ENCODE peak calls at places on chromosome 3, in four cellular contexts. One of them, this sample, is unnamed.

GRCh38 chr3:157117875-157118654 is 41.9 kb downstream of the CCNL1 start:
- DNase-seq in PC-9: no peak
- DNase-seq in MM.1S: no peak
- DNase-seq in SK-N-SH: no peak
- DNase-seq in this sample: no peak

GRCh38 chr3:32305477-32305876 is 67.0 kb downstream of the CMTM8 start:
- DNase-seq in SK-N-SH: no peak
- DNase-seq in MM.1S: no peak
- DNase-seq in PC-9: no peak
- DNase-seq in this sample: no peak

GRCh38 chr3:18394384-18394995 is 30.6 kb downstream of the SATB1 start:
- DNase-seq in SK-N-SH: no peak
- DNase-seq in PC-9: no peak
- DNase-seq in MM.1S: no peak
- DNase-seq in this sample: no peak

GRCh38 chr3:106691476-106691875 is 685.8 kb upstream of the CCDC54 start:
- DNase-seq in MM.1S: no peak
- DNase-seq in SK-N-SH: no peak
- DNase-seq in PC-9: no peak
- DNase-seq in this sample: no peak

GRCh38 chr3:140423146-140423545 is 254.7 kb upstream of the TRIM42 start:
- DNase-seq in SK-N-SH: no peak
- DNase-seq in MM.1S: no peak
- DNase-seq in PC-9: no peak
- DNase-seq in this sample: no peak

GRCh38 chr3:44988073-44988472 is 12.0 kb downstream of the EXOSC7 start:
- DNase-seq in PC-9: no peak
- DNase-seq in MM.1S: no peak
- DNase-seq in SK-N-SH: peak; percentile 34
- DNase-seq in this sample: no peak

GRCh38 chr3:120172070-120172469 is 77.8 kb upstream of the GSK3B start:
- DNase-seq in PC-9: no peak
- DNase-seq in SK-N-SH: no peak
- DNase-seq in MM.1S: no peak
- DNase-seq in this sample: no peak

GRCh38 chr3:141746962-141747361 is 8.9 kb downstream of the RNF7 start:
- DNase-seq in PC-9: no peak
- DNase-seq in SK-N-SH: no peak
- DNase-seq in MM.1S: no peak
- DNase-seq in this sample: no peak

GRCh38 chr3:151841801-151842200 is 27.9 kb downstream of the AADAC start:
- DNase-seq in PC-9: no peak
- DNase-seq in SK-N-SH: no peak
- DNase-seq in MM.1S: no peak
- DNase-seq in this sample: no peak

GRCh38 chr3:127750226-127751031 is 71.9 kb downstream of the MGLL start:
- DNase-seq in SK-N-SH: peak; percentile 52
- DNase-seq in MM.1S: peak; percentile 69
- DNase-seq in PC-9: no peak
- DNase-seq in this sample: peak; percentile 60

GRCh38 chr3:127940116-127940515 is 25.1 kb downstream of the KBTBD12 start:
- DNase-seq in SK-N-SH: no peak
- DNase-seq in MM.1S: no peak
- DNase-seq in PC-9: no peak
- DNase-seq in this sample: no peak

GRCh38 chr3:172591876-172592771 is 68.9 kb upstream of the TNFSF10 start:
- DNase-seq in MM.1S: peak; percentile 65
- DNase-seq in SK-N-SH: no peak
- DNase-seq in PC-9: no peak
- DNase-seq in this sample: no peak

GRCh38 chr3:136671921-136672320 is 80.3 kb downstream of the STAG1 start:
- DNase-seq in SK-N-SH: no peak
- DNase-seq in MM.1S: no peak
- DNase-seq in PC-9: no peak
- DNase-seq in this sample: no peak

GRCh38 chr3:52507359-52507758 is 12.2 kb downstream of the STAB1 start:
- DNase-seq in SK-N-SH: no peak
- DNase-seq in MM.1S: no peak
- DNase-seq in PC-9: peak; percentile 55
- DNase-seq in this sample: no peak

GRCh38 chr3:117524890-117525289 is 815.3 kb downstream of the TUSC7 start:
- DNase-seq in SK-N-SH: no peak
- DNase-seq in PC-9: no peak
- DNase-seq in MM.1S: no peak
- DNase-seq in this sample: no peak

GRCh38 chr3:167066977-167067843 is 312.9 kb downstream of the ZBBX start:
- DNase-seq in SK-N-SH: no peak
- DNase-seq in MM.1S: peak; percentile 93
- DNase-seq in PC-9: no peak
- DNase-seq in this sample: no peak

GRCh38 chr3:95394286-95394685 is 1331.4 kb downstream of the NSUN3 start:
- DNase-seq in PC-9: no peak
- DNase-seq in MM.1S: no peak
- DNase-seq in SK-N-SH: no peak
- DNase-seq in this sample: no peak

GRCh38 chr3:56851966-56852884 is 50.5 kb upstream of the ARHGEF3 start:
- DNase-seq in MM.1S: no peak
- DNase-seq in SK-N-SH: no peak
- DNase-seq in PC-9: peak; percentile 34
- DNase-seq in this sample: no peak

GRCh38 chr3:13301295-13301987 is 118.7 kb downstream of the NUP210 start:
- DNase-seq in PC-9: peak; percentile 34
- DNase-seq in MM.1S: no peak
- DNase-seq in SK-N-SH: no peak
- DNase-seq in this sample: no peak

GRCh38 chr3:139906441-139906840 is 28.5 kb upstream of the CLSTN2 start:
- DNase-seq in SK-N-SH: no peak
- DNase-seq in PC-9: no peak
- DNase-seq in MM.1S: no peak
- DNase-seq in this sample: no peak

GRCh38 chr3:102674284-102674683 is 239.5 kb downstream of the ZPLD1 start:
- DNase-seq in MM.1S: no peak
- DNase-seq in PC-9: no peak
- DNase-seq in SK-N-SH: no peak
- DNase-seq in this sample: no peak

GRCh38 chr3:11010406-11011165 is 18.0 kb downstream of the SLC6A1 start:
- DNase-seq in PC-9: no peak
- DNase-seq in MM.1S: no peak
- DNase-seq in SK-N-SH: no peak
- DNase-seq in this sample: no peak

GRCh38 chr3:69204315-69204957 is 82.0 kb upstream of the LMOD3 start:
- DNase-seq in MM.1S: no peak
- DNase-seq in PC-9: no peak
- DNase-seq in SK-N-SH: no peak
- DNase-seq in this sample: no peak

GRCh38 chr3:111326144-111326995 is 215.6 kb upstream of the CD96 start:
- DNase-seq in SK-N-SH: no peak
- DNase-seq in MM.1S: peak; percentile 43
- DNase-seq in PC-9: no peak
- DNase-seq in this sample: no peak

GRCh38 chr3:127851899-127852298 is 29.6 kb upstream of the MGLL start:
- DNase-seq in SK-N-SH: no peak
- DNase-seq in MM.1S: no peak
- DNase-seq in PC-9: no peak
- DNase-seq in this sample: no peak

GRCh38 chr3:42394579-42395288 is 15.7 kb downstream of the LYZL4 start:
- DNase-seq in PC-9: no peak
- DNase-seq in SK-N-SH: no peak
- DNase-seq in MM.1S: no peak
- DNase-seq in this sample: no peak

GRCh38 chr3:107959767-107960166 is 131.1 kb downstream of the CD47 start:
- DNase-seq in PC-9: no peak
- DNase-seq in MM.1S: no peak
- DNase-seq in SK-N-SH: no peak
- DNase-seq in this sample: no peak

GRCh38 chr3:72539856-72540255 is 308.4 kb downstream of the SHQ1 start:
- DNase-seq in MM.1S: no peak
- DNase-seq in PC-9: no peak
- DNase-seq in SK-N-SH: no peak
- DNase-seq in this sample: no peak

GRCh38 chr3:165195226-165195625 is 958 bp downstream of the SLITRK3 start:
- DNase-seq in MM.1S: no peak
- DNase-seq in SK-N-SH: peak; percentile 8
- DNase-seq in PC-9: no peak
- DNase-seq in this sample: no peak

GRCh38 chr3:113205481-113205880 is 5.9 kb upstream of the BOC start:
- DNase-seq in PC-9: no peak
- DNase-seq in MM.1S: no peak
- DNase-seq in SK-N-SH: no peak
- DNase-seq in this sample: no peak

GRCh38 chr3:102163039-102163817 is 271.6 kb upstream of the ZPLD1 start:
- DNase-seq in PC-9: peak; percentile 84
- DNase-seq in MM.1S: no peak
- DNase-seq in SK-N-SH: peak; percentile 42
- DNase-seq in this sample: no peak

GRCh38 chr3:23832523-23832922 is 26.8 kb downstream of the UBE2E1 start:
- DNase-seq in PC-9: no peak
- DNase-seq in SK-N-SH: no peak
- DNase-seq in MM.1S: no peak
- DNase-seq in this sample: no peak

GRCh38 chr3:82087958-82088357 is 326.5 kb upstream of the GBE1 start:
- DNase-seq in SK-N-SH: no peak
- DNase-seq in PC-9: peak; percentile 12
- DNase-seq in MM.1S: no peak
- DNase-seq in this sample: no peak

GRCh38 chr3:22671848-22672247 is 531.3 kb upstream of the UBE2E2 start:
- DNase-seq in SK-N-SH: no peak
- DNase-seq in MM.1S: no peak
- DNase-seq in PC-9: no peak
- DNase-seq in this sample: no peak

GRCh38 chr3:140505256-140505655 is 172.6 kb upstream of the TRIM42 start:
- DNase-seq in SK-N-SH: peak; percentile 41
- DNase-seq in MM.1S: no peak
- DNase-seq in PC-9: no peak
- DNase-seq in this sample: no peak

GRCh38 chr3:152405915-152406802 is 137.4 kb downstream of the MBNL1 start:
- DNase-seq in PC-9: no peak
- DNase-seq in MM.1S: no peak
- DNase-seq in SK-N-SH: no peak
- DNase-seq in this sample: no peak

GRCh38 chr3:195188530-195188917 is 82.4 kb downstream of the XXYLT1 start:
- DNase-seq in MM.1S: no peak
- DNase-seq in PC-9: no peak
- DNase-seq in SK-N-SH: no peak
- DNase-seq in this sample: no peak
- TF ChIP-seq CTCF in MM.1S: no peak
- TF ChIP-seq CTCF in PC-9: no peak
- TF ChIP-seq CTCF in SK-N-SH: peak; percentile 33
- TF ChIP-seq CTCF in this sample: no peak

GRCh38 chr3:41164776-41165175 is 34.5 kb upstream of the CTNNB1 start:
- DNase-seq in PC-9: no peak
- DNase-seq in MM.1S: no peak
- DNase-seq in SK-N-SH: no peak
- DNase-seq in this sample: no peak
- H3K9me2 ChIP-seq in PC-9: no peaks in the 10 kb centered on the region
- H3K9me2 ChIP-seq in MM.1S: no peaks in the 10 kb centered on the region
- H3K9me2 ChIP-seq in SK-N-SH: no peaks in the 10 kb centered on the region
- H3K9me2 ChIP-seq in this sample: no peaks in the 10 kb centered on the region

DNA sequence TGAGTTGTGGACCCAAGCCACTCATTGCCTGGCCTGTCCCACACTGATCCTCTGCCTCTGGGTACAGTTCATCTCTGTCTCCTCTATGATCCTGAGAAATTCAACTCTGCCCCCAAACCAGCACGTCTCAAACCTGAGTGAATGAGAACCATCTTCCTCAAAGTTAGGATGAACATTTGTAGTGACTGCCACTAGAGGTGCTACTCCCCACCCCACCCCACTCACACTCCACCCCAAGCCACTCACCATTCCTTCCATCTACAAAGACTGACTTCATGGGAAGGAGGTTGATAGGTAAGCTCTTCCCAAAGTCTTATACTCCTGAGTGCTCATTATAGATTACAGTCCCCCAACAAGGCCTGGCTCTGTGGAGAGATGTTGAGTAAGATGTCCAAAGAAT is 43.8 kb downstream of the NEK10 start:
- DNase-seq in MM.1S: no peak
- DNase-seq in SK-N-SH: no peak
- DNase-seq in PC-9: no peak
- DNase-seq in this sample: no peak
- TF ChIP-seq CTCF in MM.1S: no peak
- TF ChIP-seq CTCF in SK-N-SH: peak; percentile 19
- TF ChIP-seq CTCF in PC-9: no peak
- TF ChIP-seq CTCF in this sample: peak; percentile 38

GRCh38 chr3:16788440-16789057 is 96.2 kb upstream of the PLCL2 start:
- DNase-seq in SK-N-SH: no peak
- DNase-seq in PC-9: no peak
- DNase-seq in MM.1S: no peak
- DNase-seq in this sample: no peak
- H3K9me2 ChIP-seq in SK-N-SH: no peaks in the 10 kb centered on the region
- H3K9me2 ChIP-seq in PC-9: no peaks in the 10 kb centered on the region
- H3K9me2 ChIP-seq in MM.1S: no peaks in the 10 kb centered on the region
- H3K9me2 ChIP-seq in this sample: no peaks in the 10 kb centered on the region

This sample was measured in OCI-LY7.